ENCODE peak calls at places on chromosomes 1 and 21, in four cellular contexts. F is GM23338, U is Panc1, E is suprapubic skin. S is an unnamed sample.

GRCh38 chr1:22777658-22778057 is 67.0 kb downstream of the EPHB2 start:
- DNase-seq in F (no peak), U (no peak), E (no peak), S (no peak)

GRCh38 chr1:236576004-236576403 is 28.3 kb downstream of the HEATR1 start:
- DNase-seq in F (no peak), U (no peak), E (no peak), S (no peak)

GRCh38 chr21:17527240-17527639 is 14.4 kb downstream of the CXADR start:
- DNase-seq in F (no peak), U (no peak), E (no peak), S (no peak)

GRCh38 chr1:19429611-19430010 is 55.7 kb downstream of the CAPZB start:
- DNase-seq in F (no peak), U (no peak), E (no peak), S (no peak)

GRCh38 chr1:203584040-203584439 is 42.6 kb upstream of the ATP2B4 start:
- DNase-seq in F (no peak), U (no peak), E (no peak), S (no peak)

GRCh38 chr1:159009704-159010361 is at the start of gene IFI16:
- DNase-seq in F (no peak), U (no peak), E (peak; percentile 77), S (no peak)

GRCh38 chr1:41382531-41383090 is 21.4 kb downstream of the FOXO6 start:
- DNase-seq in F (peak; percentile 68), U (no peak), E (no peak), S (no peak)

GRCh38 chr1:224499204-224499603 is 64.6 kb upstream of the WDR26 start:
- DNase-seq in F (no peak), U (no peak), E (no peak), S (no peak)

GRCh38 chr1:50735443-50735842 is 224.6 kb downstream of the FAF1 start:
- DNase-seq in F (peak; percentile 66), U (no peak), E (no peak), S (no peak)

GRCh38 chr1:27617420-27617819 is 13.5 kb upstream of the AHDC1 start:
- DNase-seq in F (no peak), U (no peak), E (no peak), S (no peak)

GRCh38 chr1:14466006-14466405 is 132.5 kb upstream of the KAZN start:
- DNase-seq in F (no peak), U (no peak), E (no peak), S (no peak)

GRCh38 chr1:76901158-76901767 is 34.0 kb downstream of the ST6GALNAC5 start:
- DNase-seq in F (peak; percentile 80), U (peak; percentile 36), E (no peak), S (no peak)

GRCh38 chr1:161707503-161707902 is 474 bp downstream of the FCRLA start:
- DNase-seq in F (no peak), U (no peak), E (no peak), S (no peak)

GRCh38 chr21:34771512-34772028 is 102.8 kb downstream of the CLIC6 start:
- DNase-seq in F (no peak), U (peak; percentile 70), E (no peak), S (peak; percentile 18)

GRCh38 chr1:234631721-234632125 is 21.7 kb upstream of the IRF2BP2 start:
- DNase-seq in F (no peak), U (no peak), E (no peak), S (no peak)

GRCh38 chr1:117615474-117615873 is 9.6 kb downstream of the TENT5C start:
- DNase-seq in F (no peak), U (no peak), E (no peak), S (no peak)

GRCh38 chr1:244353572-244354091 is 98.1 kb downstream of the ADSS2 start:
- DNase-seq in F (peak; percentile 58), U (peak; percentile 67), E (peak; percentile 81), S (peak; percentile 88)

GRCh38 chr1:13994386-13994785 is 294.4 kb downstream of the PRDM2 start:
- DNase-seq in F (no peak), U (no peak), E (no peak), S (no peak)

GRCh38 chr1:229758101-229759036 is 132.3 kb downstream of the URB2 start:
- DNase-seq in F (no peak), U (no peak), E (no peak), S (no peak)

GRCh38 chr1:234533034-234533571 is 54.1 kb upstream of the TARBP1 start:
- DNase-seq in F (no peak), U (no peak), E (peak; percentile 84), S (peak; percentile 97)

DNA sequence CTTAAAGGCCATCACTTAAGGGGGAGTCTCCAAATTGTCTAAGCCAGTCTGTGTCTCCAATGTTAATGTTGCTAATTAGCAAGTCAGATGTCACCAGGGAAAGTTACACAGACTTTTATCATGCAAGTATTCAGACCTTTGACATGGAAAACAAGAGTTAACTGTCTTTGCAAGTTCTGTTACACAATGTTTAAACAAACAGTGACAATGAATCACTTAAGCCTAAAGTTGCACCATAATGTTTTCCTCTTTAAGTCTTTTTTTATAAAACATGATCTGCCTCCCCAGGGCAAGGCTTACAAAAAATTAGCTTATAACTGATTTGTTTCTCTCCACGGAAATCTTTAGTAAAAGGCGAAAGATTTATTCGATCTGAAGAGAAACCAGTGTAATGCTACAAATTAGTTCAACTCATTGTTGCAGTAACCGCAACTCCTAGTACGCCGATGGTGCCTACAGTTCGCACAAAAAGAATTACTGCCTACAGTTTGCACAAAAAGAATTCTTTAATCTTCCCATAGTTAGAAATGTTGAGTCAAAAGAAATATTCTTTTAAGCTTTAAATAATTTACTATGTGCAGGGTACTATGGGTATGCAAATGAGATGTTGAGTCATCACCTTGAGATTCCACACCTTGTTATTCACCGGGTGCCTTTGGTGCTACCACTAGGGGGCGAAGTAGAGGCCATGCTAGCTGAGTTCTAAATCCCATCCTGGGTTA is 45.3 kb downstream of the HHAT start:
- DNase-seq in F (peak; percentile 97), U (peak; percentile 86), E (no peak), S (no peak)
- TF ChIP-seq POLR2AphosphoS5 in F (peak; percentile 99), U (peak; percentile 99), E (no peak), S (no peak)

GRCh38 chr1:32761253-32761877 is 55.8 kb downstream of the YARS1 start:
- DNase-seq in F (peak; percentile 85), U (no peak), E (peak; percentile 85), S (no peak)

GRCh38 chr1:32758177-32758794 is 55.7 kb upstream of the SYNC start:
- DNase-seq in F (no peak), U (no peak), E (no peak), S (no peak)

GRCh38 chr1:32759521-32759980 is 57.0 kb upstream of the SYNC start:
- DNase-seq in F (peak; percentile 75), U (no peak), E (no peak), S (no peak)

GRCh38 chr1:32758795-32759430 is 56.3 kb upstream of the SYNC start:
- DNase-seq in F (no peak), U (no peak), E (no peak), S (no peak)

GRCh38 chr1:32759997-32760623 is 57.0 kb downstream of the YARS1 start:
- DNase-seq in F (peak; percentile 98), U (peak; percentile 47), E (peak; percentile 90), S (no peak)
- TF ChIP-seq POLR2AphosphoS5 in F (no peak), U (peak; percentile 81), E (no peak), S (peak; percentile 69)

GRCh38 chr1:149942207-149942606 is 5.5 kb upstream of the MTMR11 start:
- DNase-seq in F (peak; percentile 77), U (no peak), E (no peak), S (no peak)
- TF ChIP-seq POLR2AphosphoS5 in F (no peak), U (no peak), E (no peak), S (no peak)

GRCh38 chr1:81410919-81411318 is 389.8 kb upstream of the ADGRL2 start:
- DNase-seq in F (no peak), U (no peak), E (no peak), S (no peak)

GRCh38 chr1:81410351-81410750 is 390.4 kb upstream of the ADGRL2 start:
- DNase-seq in F (peak; percentile 24), U (no peak), E (no peak), S (no peak)

GRCh38 chr1:81409875-81410274 is 390.9 kb upstream of the ADGRL2 start:
- DNase-seq in F (no peak), U (no peak), E (no peak), S (no peak)

GRCh38 chr1:81412954-81413353 is 387.8 kb upstream of the ADGRL2 start:
- DNase-seq in F (peak; percentile 80), U (no peak), E (no peak), S (no peak)

DNA sequence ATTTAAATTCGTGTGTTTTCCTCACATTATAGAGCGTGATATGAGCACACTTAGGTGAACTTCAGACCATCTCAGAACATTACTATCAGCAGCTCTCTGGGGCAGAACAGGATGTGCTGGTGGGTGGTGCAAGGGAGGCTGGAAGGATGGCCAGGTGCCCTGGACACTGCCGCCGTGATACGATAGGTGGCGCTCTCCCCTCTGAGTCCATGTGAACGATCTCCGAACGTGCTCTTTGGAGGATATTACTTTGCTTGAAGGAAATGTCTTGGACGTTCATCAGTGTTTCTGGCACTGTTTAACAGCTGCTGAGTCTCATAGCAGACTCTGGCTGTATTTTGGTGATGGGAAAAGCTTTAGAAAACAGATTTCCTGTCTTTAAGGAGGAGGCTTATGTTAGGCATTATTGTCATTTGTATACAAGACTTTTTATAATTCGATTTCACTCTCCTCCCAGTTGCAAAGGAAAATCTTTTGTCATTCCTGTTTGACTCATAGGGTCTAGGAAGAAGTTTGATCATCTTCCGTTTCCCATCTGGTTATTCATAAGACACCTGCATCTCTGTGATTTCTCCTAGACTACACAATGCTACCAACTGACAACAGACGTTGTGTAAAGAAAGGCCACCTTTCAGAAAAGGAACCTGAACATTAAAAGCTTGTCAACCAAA is 386.2 kb upstream of the ADGRL2 start:
- DNase-seq in F (peak; percentile 83), U (peak; percentile 24), E (peak; percentile 75), S (no peak)
- TF ChIP-seq POLR2AphosphoS5 in F (no peak), U (no peak), E (no peak), S (no peak)

GRCh38 chr1:34405266-34405959 is 228.7 kb downstream of the C1orf94 start:
- DNase-seq in F (no peak), U (no peak), E (no peak), S (peak; percentile 58)

GRCh38 chr1:34407140-34407539 is 230.4 kb downstream of the C1orf94 start:
- DNase-seq in F (no peak), U (no peak), E (no peak), S (peak; percentile 71)

GRCh38 chr1:34408011-34408410 is 231.3 kb downstream of the C1orf94 start:
- DNase-seq in F (no peak), U (no peak), E (no peak), S (peak; percentile 60)

GRCh38 chr1:34404837-34405236 is 228.1 kb downstream of the C1orf94 start:
- DNase-seq in F (no peak), U (no peak), E (no peak), S (peak; percentile 34)

GRCh38 chr1:34406377-34406776 is 229.7 kb downstream of the C1orf94 start:
- DNase-seq in F (no peak), U (no peak), E (no peak), S (peak; percentile 20)
- TF ChIP-seq POLR2AphosphoS5 in F (no peak), U (no peak), E (no peak), S (no peak)

GRCh38 chr21:44492572-44493385 is 37.5 kb downstream of the LRRC3 start:
- DNase-seq in F (no peak), U (no peak), E (no peak), S (no peak)
- TF ChIP-seq POLR2AphosphoS5 in F (no peak), U (no peak), E (no peak), S (no peak)

DNA sequence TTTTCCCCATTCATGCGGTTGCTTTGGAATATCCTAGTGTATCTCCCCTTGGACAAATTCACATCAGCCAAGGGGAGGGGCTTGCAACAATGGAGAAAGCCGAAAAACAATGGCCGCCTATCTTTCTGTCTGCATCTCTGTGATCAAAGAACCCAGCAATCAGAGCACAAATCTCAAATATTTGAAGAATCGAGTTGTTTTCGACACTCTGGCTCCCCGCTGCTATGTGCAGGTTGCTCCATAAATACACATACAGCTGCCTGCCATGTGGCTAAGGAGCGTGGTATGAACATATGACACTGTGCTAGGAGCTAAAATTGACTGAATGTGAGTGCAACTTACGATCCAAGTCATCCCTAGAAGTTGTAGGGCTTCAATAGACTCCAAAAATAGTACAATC is 8.5 kb downstream of the CFHR4 start:
- DNase-seq in F (no peak), U (no peak), E (no peak), S (no peak)
- TF ChIP-seq POLR2AphosphoS5 in F (no peak), U (no peak), E (no peak), S (no peak)